ENCODE peak calls at places on chromosomes 11 and 22, in nine cellular contexts. One of them, this sample, is unnamed.
A peak's percentile ranks its signal among the peaks of the same experiment; 100 is the strongest.

GRCh38 chr11:108500721-108501120 is 2.5 kb upstream of the POGLUT3 start:
- DNase-seq in lung microvascular endothelial cell: no peak
- DNase-seq in fibroblast of pulmonary artery: no peak
- DNase-seq in kidney tubule cell: no peak
- DNase-seq in NCI-H1694 treated with DMSO at 0.1 percent for 48 hours: no peak
- DNase-seq in activated T-cell treated with anti-CD3 and anti-CD28 coated beads for 48 hours: no peak
- DNase-seq in ELR: no peak
- DNase-seq in activated naive CD4-positive, alpha-beta T cell treated with anti-CD3 and anti-CD28 coated beads, Interleukin-2, amount 10 ng/mL, durations not matched to agents 7 days and 5 days: no peak
- DNase-seq in RPMI8226: no peak
- DNase-seq in this sample: no peak

GRCh38 chr11:454801-455565 is 4.9 kb downstream of the PTDSS2 start:
- DNase-seq in lung microvascular endothelial cell: no peak
- DNase-seq in fibroblast of pulmonary artery: no peak
- DNase-seq in kidney tubule cell: no peak
- DNase-seq in NCI-H1694 treated with DMSO at 0.1 percent for 48 hours: no peak
- DNase-seq in activated T-cell treated with anti-CD3 and anti-CD28 coated beads for 48 hours: no peak
- DNase-seq in ELR: no peak
- DNase-seq in activated naive CD4-positive, alpha-beta T cell treated with anti-CD3 and anti-CD28 coated beads, Interleukin-2, amount 10 ng/mL, durations not matched to agents 7 days and 5 days: no peak
- DNase-seq in RPMI8226: no peak
- DNase-seq in this sample: no peak

GRCh38 chr11:61516675-61517516 is 8.3 kb downstream of the LRRC10B start:
- DNase-seq in lung microvascular endothelial cell: peak; percentile 37
- DNase-seq in fibroblast of pulmonary artery: peak; percentile 14
- DNase-seq in kidney tubule cell: peak; percentile 13
- DNase-seq in NCI-H1694 treated with DMSO at 0.1 percent for 48 hours: no peak
- DNase-seq in activated T-cell treated with anti-CD3 and anti-CD28 coated beads for 48 hours: peak; percentile 51
- DNase-seq in ELR: peak; percentile 50
- DNase-seq in activated naive CD4-positive, alpha-beta T cell treated with anti-CD3 and anti-CD28 coated beads, Interleukin-2, amount 10 ng/mL, durations not matched to agents 7 days and 5 days: peak; percentile 58
- DNase-seq in RPMI8226: no peak
- DNase-seq in this sample: no peak

GRCh38 chr22:39534591-39535301 is 2.2 kb upstream of the RPS19BP1 start:
- DNase-seq in lung microvascular endothelial cell: peak; percentile 81
- DNase-seq in fibroblast of pulmonary artery: peak; percentile 69
- DNase-seq in kidney tubule cell: peak; percentile 72
- DNase-seq in NCI-H1694 treated with DMSO at 0.1 percent for 48 hours: peak; percentile 75
- DNase-seq in activated T-cell treated with anti-CD3 and anti-CD28 coated beads for 48 hours: peak; percentile 82
- DNase-seq in ELR: peak; percentile 78
- DNase-seq in activated naive CD4-positive, alpha-beta T cell treated with anti-CD3 and anti-CD28 coated beads, Interleukin-2, amount 10 ng/mL, durations not matched to agents 7 days and 5 days: peak; percentile 87
- DNase-seq in RPMI8226: peak; percentile 83
- DNase-seq in this sample: no peak

GRCh38 chr22:50455201-50455600 is 19.6 kb downstream of the SBF1 start:
- DNase-seq in lung microvascular endothelial cell: no peak
- DNase-seq in fibroblast of pulmonary artery: no peak
- DNase-seq in kidney tubule cell: no peak
- DNase-seq in NCI-H1694 treated with DMSO at 0.1 percent for 48 hours: no peak
- DNase-seq in activated T-cell treated with anti-CD3 and anti-CD28 coated beads for 48 hours: no peak
- DNase-seq in ELR: no peak
- DNase-seq in activated naive CD4-positive, alpha-beta T cell treated with anti-CD3 and anti-CD28 coated beads, Interleukin-2, amount 10 ng/mL, durations not matched to agents 7 days and 5 days: no peak
- DNase-seq in RPMI8226: no peak
- DNase-seq in this sample: no peak

GRCh38 chr11:113994077-113994954 is 19.4 kb downstream of the HTR3A start:
- DNase-seq in lung microvascular endothelial cell: peak; percentile 27
- DNase-seq in fibroblast of pulmonary artery: peak; percentile 23
- DNase-seq in kidney tubule cell: no peak
- DNase-seq in NCI-H1694 treated with DMSO at 0.1 percent for 48 hours: no peak
- DNase-seq in activated T-cell treated with anti-CD3 and anti-CD28 coated beads for 48 hours: peak; percentile 7
- DNase-seq in ELR: peak; percentile 6
- DNase-seq in activated naive CD4-positive, alpha-beta T cell treated with anti-CD3 and anti-CD28 coated beads, Interleukin-2, amount 10 ng/mL, durations not matched to agents 7 days and 5 days: peak; percentile 47
- DNase-seq in RPMI8226: peak; percentile 16
- DNase-seq in this sample: no peak

GRCh38 chr22:44462246-44463015 is 35.6 kb downstream of the RTL6 start:
- DNase-seq in lung microvascular endothelial cell: no peak
- DNase-seq in fibroblast of pulmonary artery: no peak
- DNase-seq in kidney tubule cell: no peak
- DNase-seq in NCI-H1694 treated with DMSO at 0.1 percent for 48 hours: no peak
- DNase-seq in activated T-cell treated with anti-CD3 and anti-CD28 coated beads for 48 hours: no peak
- DNase-seq in ELR: no peak
- DNase-seq in activated naive CD4-positive, alpha-beta T cell treated with anti-CD3 and anti-CD28 coated beads, Interleukin-2, amount 10 ng/mL, durations not matched to agents 7 days and 5 days: no peak
- DNase-seq in RPMI8226: no peak
- DNase-seq in this sample: no peak

GRCh38 chr11:77590194-77590591 is 440 bp downstream of the AQP11 start:
- DNase-seq in lung microvascular endothelial cell: no peak
- DNase-seq in fibroblast of pulmonary artery: peak; percentile 29
- DNase-seq in kidney tubule cell: peak; percentile 70
- DNase-seq in NCI-H1694 treated with DMSO at 0.1 percent for 48 hours: no peak
- DNase-seq in activated T-cell treated with anti-CD3 and anti-CD28 coated beads for 48 hours: no peak
- DNase-seq in ELR: peak; percentile 53
- DNase-seq in activated naive CD4-positive, alpha-beta T cell treated with anti-CD3 and anti-CD28 coated beads, Interleukin-2, amount 10 ng/mL, durations not matched to agents 7 days and 5 days: peak; percentile 29
- DNase-seq in RPMI8226: peak; percentile 6
- DNase-seq in this sample: no peak

GRCh38 chr11:31133064-31133463 is 236.5 kb downstream of the DCDC1 start:
- DNase-seq in lung microvascular endothelial cell: no peak
- DNase-seq in fibroblast of pulmonary artery: no peak
- DNase-seq in kidney tubule cell: no peak
- DNase-seq in NCI-H1694 treated with DMSO at 0.1 percent for 48 hours: no peak
- DNase-seq in activated T-cell treated with anti-CD3 and anti-CD28 coated beads for 48 hours: no peak
- DNase-seq in ELR: no peak
- DNase-seq in activated naive CD4-positive, alpha-beta T cell treated with anti-CD3 and anti-CD28 coated beads, Interleukin-2, amount 10 ng/mL, durations not matched to agents 7 days and 5 days: no peak
- DNase-seq in RPMI8226: no peak
- DNase-seq in this sample: no peak

GRCh38 chr11:65329944-65330403 is 3.7 kb upstream of the DPF2 start:
- DNase-seq in lung microvascular endothelial cell: peak; percentile 95
- DNase-seq in fibroblast of pulmonary artery: peak; percentile 96
- DNase-seq in kidney tubule cell: peak; percentile 88
- DNase-seq in NCI-H1694 treated with DMSO at 0.1 percent for 48 hours: peak; percentile 78
- DNase-seq in activated T-cell treated with anti-CD3 and anti-CD28 coated beads for 48 hours: peak; percentile 65
- DNase-seq in ELR: peak; percentile 96
- DNase-seq in activated naive CD4-positive, alpha-beta T cell treated with anti-CD3 and anti-CD28 coated beads, Interleukin-2, amount 10 ng/mL, durations not matched to agents 7 days and 5 days: peak; percentile 88
- DNase-seq in RPMI8226: peak; percentile 97
- DNase-seq in this sample: peak; percentile 43

GRCh38 chr11:72204865-72205264 is 11.7 kb upstream of the FOLR2 start:
- DNase-seq in lung microvascular endothelial cell: no peak
- DNase-seq in fibroblast of pulmonary artery: peak; percentile 67
- DNase-seq in kidney tubule cell: no peak
- DNase-seq in NCI-H1694 treated with DMSO at 0.1 percent for 48 hours: no peak
- DNase-seq in activated T-cell treated with anti-CD3 and anti-CD28 coated beads for 48 hours: no peak
- DNase-seq in ELR: no peak
- DNase-seq in activated naive CD4-positive, alpha-beta T cell treated with anti-CD3 and anti-CD28 coated beads, Interleukin-2, amount 10 ng/mL, durations not matched to agents 7 days and 5 days: no peak
- DNase-seq in RPMI8226: no peak
- DNase-seq in this sample: no peak

GRCh38 chr11:120816176-120816575 is 207.7 kb upstream of the TBCEL start:
- DNase-seq in lung microvascular endothelial cell: no peak
- DNase-seq in fibroblast of pulmonary artery: no peak
- DNase-seq in kidney tubule cell: no peak
- DNase-seq in NCI-H1694 treated with DMSO at 0.1 percent for 48 hours: no peak
- DNase-seq in activated T-cell treated with anti-CD3 and anti-CD28 coated beads for 48 hours: no peak
- DNase-seq in ELR: no peak
- DNase-seq in activated naive CD4-positive, alpha-beta T cell treated with anti-CD3 and anti-CD28 coated beads, Interleukin-2, amount 10 ng/mL, durations not matched to agents 7 days and 5 days: no peak
- DNase-seq in RPMI8226: no peak
- DNase-seq in this sample: no peak

GRCh38 chr11:122737951-122738693 is 82.6 kb downstream of the UBASH3B start:
- DNase-seq in lung microvascular endothelial cell: peak; percentile 29
- DNase-seq in fibroblast of pulmonary artery: no peak
- DNase-seq in kidney tubule cell: no peak
- DNase-seq in NCI-H1694 treated with DMSO at 0.1 percent for 48 hours: no peak
- DNase-seq in activated T-cell treated with anti-CD3 and anti-CD28 coated beads for 48 hours: no peak
- DNase-seq in ELR: peak; percentile 55
- DNase-seq in activated naive CD4-positive, alpha-beta T cell treated with anti-CD3 and anti-CD28 coated beads, Interleukin-2, amount 10 ng/mL, durations not matched to agents 7 days and 5 days: no peak
- DNase-seq in RPMI8226: no peak
- DNase-seq in this sample: no peak

This sample was measured in GM12878.